ENCODE peak calls at places on chromosomes 13 and 19, in ten cellular contexts. K is brain microvascular endothelial cell; X is WERI-Rb-1; Z is breast epithelium; C is esophagus squamous epithelium; S is HCT116; I is AG04450; V is right cardiac atrium; N is heart right ventricle; L is CD4-positive, alpha-beta T cell. G is an unnamed sample. For H3K27me3, the result is how much of the 10 kb centered on the place peaks cover.

GRCh38 chr19:6018786-6019185 is 40.8 kb upstream of the RANBP3 start:
- DNase-seq in N (no peak), K (no peak), L (no peak), X (peak), C (no peak), Z (no peak), S (no peak), I (no peak), V (no peak), G (peak)

GRCh38 chr13:20140487-20140886 is 20.4 kb downstream of the GJA3 start:
- DNase-seq in S (no peak), K (no peak), L (no peak), N (no peak), C (no peak), V (no peak), X (no peak), Z (no peak), I (no peak), G (no peak)

GRCh38 chr13:58056411-58056810 is 424.9 kb downstream of the PCDH17 start:
- DNase-seq in N (no peak), Z (no peak), I (no peak), X (no peak), L (no peak), S (no peak), V (no peak), C (no peak), K (no peak), G (no peak)

GRCh38 chr13:25906211-25906661 is 145.6 kb downstream of the SHISA2 start:
- DNase-seq in L (no peak), Z (no peak), X (no peak), I (no peak), C (no peak), V (no peak), S (no peak), K (no peak), N (no peak), G (no peak)

GRCh38 chr13:40402931-40403412 is 263.5 kb downstream of the FOXO1 start:
- DNase-seq in S (no peak), I (no peak), N (no peak), X (no peak), K (peak), L (no peak), C (no peak), Z (no peak), V (no peak), G (no peak)

GRCh38 chr19:2176336-2176994 is 12.7 kb downstream of the DOT1L start:
- DNase-seq in C (no peak), V (no peak), N (no peak), X (no peak), S (no peak), K (no peak), L (no peak), I (no peak), Z (no peak), G (no peak)

GRCh38 chr19:4108767-4109625 is 14.9 kb downstream of the MAP2K2 start:
- DNase-seq in L (peak), S (no peak), N (no peak), V (peak), C (no peak), X (no peak), K (no peak), Z (no peak), I (no peak), G (peak)

GRCh38 chr13:20105161-20105689 is 55.6 kb downstream of the GJA3 start:
- DNase-seq in C (no peak), N (no peak), Z (no peak), V (no peak), X (no peak), K (no peak), I (no peak), S (no peak), L (no peak), G (no peak)

GRCh38 chr13:113404723-113405471 is 41.0 kb upstream of the GRTP1 start:
- DNase-seq in N (no peak), S (no peak), I (no peak), X (peak), C (no peak), V (peak), K (no peak), Z (no peak), L (no peak), G (no peak)

GRCh38 chr19:50720181-50720920 is 749 bp upstream of the SHANK1 start:
- DNase-seq in K (no peak), L (no peak), V (no peak), N (no peak), C (no peak), X (no peak), I (no peak), Z (no peak), S (no peak), G (no peak)

GRCh38 chr13:80131204-80131603 is 209.7 kb downstream of the SPRY2 start:
- DNase-seq in K (peak), L (no peak), N (peak), Z (peak), V (peak), C (no peak), S (no peak), X (peak), I (no peak), G (no peak)

GRCh38 chr13:69178000-69178399 is 929.6 kb upstream of the ATXN8OS start:
- DNase-seq in K (no peak), Z (no peak), I (no peak), V (no peak), S (no peak), N (no peak), X (no peak), C (no peak), L (no peak), G (no peak)

GRCh38 chr19:48554385-48555091 is 2.6 kb downstream of the SULT2B1 start:
- DNase-seq in L (no peak), K (no peak), I (no peak), S (no peak), V (no peak), C (no peak), N (no peak), Z (no peak), X (peak), G (no peak)

GRCh38 chr13:112193463-112194166 is 126.7 kb downstream of the SOX1 start:
- DNase-seq in X (no peak), V (no peak), Z (no peak), K (no peak), N (no peak), S (no peak), L (no peak), I (no peak), C (no peak), G (no peak)

GRCh38 chr19:2394054-2394668 is 33.2 kb downstream of the TIMM13 start:
- DNase-seq in S (no peak), K (no peak), C (no peak), Z (no peak), L (peak), I (no peak), X (no peak), V (peak), N (no peak), G (no peak)

GRCh38 chr13:30759748-30760147 is 24.4 kb downstream of the ALOX5AP start:
- DNase-seq in Z (no peak), X (no peak), K (peak), I (no peak), V (no peak), C (no peak), L (no peak), N (no peak), S (no peak), G (no peak)

GRCh38 chr13:45194081-45194939 is 6.5 kb downstream of the KCTD4 start:
- DNase-seq in N (peak), I (no peak), Z (peak), C (no peak), K (peak), S (no peak), V (peak), X (peak), L (no peak), G (no peak)

GRCh38 chr19:42532881-42533280 is 4.6 kb upstream of the CEACAM1 start:
- DNase-seq in L (no peak), X (no peak), C (no peak), S (no peak), K (no peak), I (no peak), N (no peak), V (no peak), Z (no peak), G (no peak)

GRCh38 chr13:66689037-66689619 is 541.0 kb downstream of the PCDH9 start:
- DNase-seq in N (no peak), I (no peak), Z (no peak), X (no peak), C (no peak), S (no peak), V (no peak), K (no peak), L (no peak), G (no peak)

GRCh38 chr19:16200038-16200775 is 2.5 kb downstream of the AP1M1 start:
- DNase-seq in N (no peak), K (no peak), V (no peak), C (no peak), L (no peak), I (no peak), Z (no peak), S (no peak), X (no peak), G (no peak)

GRCh38 chr13:79492313-79492798 is 11.4 kb downstream of the NDFIP2 start:
- DNase-seq in Z (no peak), N (no peak), I (no peak), S (no peak), K (peak), X (no peak), C (no peak), L (no peak), V (no peak), G (no peak)

GRCh38 chr19:34976611-34977010 is 12.6 kb upstream of the ZNF792 start:
- DNase-seq in K (no peak), N (no peak), X (no peak), I (no peak), C (no peak), L (no peak), Z (no peak), V (no peak), S (no peak), G (no peak)

GRCh38 chr19:35673121-35673804 is 6.9 kb downstream of the UPK1A start:
- DNase-seq in N (no peak), K (peak), X (no peak), C (no peak), V (peak), L (peak), Z (no peak), I (no peak), S (peak), G (peak)

GRCh38 chr19:40936755-40937154 is 54.3 kb upstream of the CYP2B6 start:
- DNase-seq in X (no peak), L (no peak), C (no peak), N (no peak), V (no peak), Z (no peak), S (no peak), K (no peak), I (no peak), G (no peak)
- H3K27me3 ChIP-seq in X (under half), L (under half), C (under half), N (under half), V (under half), Z (under half), S (half or more), K (under half), I (under half), G (under half)

GRCh38 chr19:30227071-30227621 is 145.0 kb upstream of the ZNF536 start:
- DNase-seq in X (no peak), L (no peak), I (no peak), S (no peak), V (no peak), K (no peak), Z (no peak), N (no peak), C (no peak), G (no peak)
- H3K27me3 ChIP-seq in X (under half), L (half or more), I (half or more), S (under half), V (under half), K (half or more), Z (under half), N (half or more), C (half or more), G (under half)

GRCh38 chr19:38228491-38229439 is 4.7 kb upstream of the DPF1 start:
- DNase-seq in C (no peak), X (peak), S (no peak), V (no peak), Z (no peak), L (no peak), K (no peak), N (no peak), I (no peak), G (no peak)
- H3K27me3 ChIP-seq in C (half or more), X (under half), S (under half), V (under half), Z (under half), L (half or more), K (under half), N (half or more), I (under half), G (under half)

DNA sequence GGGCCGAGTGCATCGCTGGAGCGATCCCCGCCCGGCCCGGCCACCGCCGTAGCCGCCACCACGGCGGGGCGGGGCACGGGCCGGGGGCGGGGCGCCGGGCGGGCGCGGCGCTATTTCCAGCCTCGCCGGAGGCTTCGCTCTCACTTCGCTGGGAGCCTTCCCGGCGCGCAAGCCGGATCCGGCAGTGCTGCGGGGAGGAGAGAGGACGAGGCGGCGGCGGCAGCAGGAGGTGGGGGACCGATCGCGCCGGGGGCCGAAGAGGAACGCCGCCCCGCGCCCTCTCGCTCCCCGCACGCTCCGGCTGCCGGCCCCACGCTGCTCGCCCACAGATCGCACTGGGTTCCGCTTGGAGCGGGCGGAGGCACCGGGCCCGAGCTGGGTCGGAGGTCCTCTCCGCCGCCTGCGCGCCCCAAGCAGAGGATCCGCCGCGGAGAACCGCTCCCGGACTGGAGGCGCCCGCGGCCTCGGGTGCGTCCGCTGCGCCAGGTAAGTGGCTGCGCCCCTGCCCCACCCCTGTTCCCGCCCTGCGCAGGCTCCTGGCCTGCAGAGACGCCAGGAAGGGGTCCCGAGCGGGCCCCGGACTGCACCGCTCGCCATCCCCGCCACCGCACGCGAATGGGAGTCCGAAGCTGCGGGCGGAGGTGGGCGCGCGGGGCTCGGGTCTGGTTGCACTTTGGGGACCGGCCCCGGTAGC is at the start of gene CHST8:
- DNase-seq in C (no peak), I (no peak), Z (no peak), L (no peak), X (peak), S (no peak), N (peak), K (no peak), V (peak), G (no peak)
- H3K27me3 ChIP-seq in C (half or more), I (under half), Z (under half), L (under half), X (under half), S (under half), N (half or more), K (half or more), V (under half), G (under half)

DNA sequence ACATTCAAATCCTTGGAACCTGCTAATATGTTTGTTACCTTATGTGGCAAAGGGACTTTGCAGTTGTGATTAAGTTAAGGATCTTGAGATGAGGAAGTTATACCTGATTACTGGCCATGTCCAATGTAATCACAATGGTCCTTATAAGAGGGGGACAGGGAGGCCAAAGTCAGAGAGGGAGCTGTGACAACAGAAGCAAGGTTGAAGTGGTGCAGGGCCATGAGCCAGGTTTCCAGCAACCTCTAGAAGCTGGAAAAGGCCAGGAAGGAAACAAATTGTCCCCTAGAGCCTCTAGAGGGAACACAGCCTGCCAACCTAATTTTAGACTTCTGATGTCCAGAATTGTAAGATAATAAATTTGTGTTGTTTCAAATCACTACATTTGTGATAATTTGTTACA is 334.7 kb upstream of the DACH1 start:
- DNase-seq in K (no peak), S (no peak), V (no peak), C (no peak), N (no peak), X (no peak), Z (no peak), L (no peak), I (no peak), G (no peak)
- H3K27me3 ChIP-seq in K (under half), S (under half), V (under half), C (under half), N (under half), X (under half), Z (under half), L (under half), I (under half), G (under half)

GRCh38 chr19:39130337-39131254 is 5.0 kb downstream of the PAK4 start:
- DNase-seq in V (no peak), X (no peak), K (no peak), N (peak), I (no peak), L (no peak), C (no peak), S (no peak), Z (no peak), G (no peak)
- H3K27me3 ChIP-seq in V (under half), X (under half), K (under half), N (under half), I (under half), L (under half), C (under half), S (under half), Z (under half), G (under half)

GRCh38 chr19:18279516-18280246 is 1.7 kb downstream of the JUND start:
- DNase-seq in Z (peak), N (peak), V (peak), X (peak), C (peak), K (peak), I (peak), L (peak), S (peak), G (peak)
- H3K27me3 ChIP-seq in Z (under half), N (under half), V (under half), X (under half), C (under half), K (under half), I (under half), L (under half), S (under half), G (under half)

G was measured in CD4-positive, CD25-positive, alpha-beta regulatory T cell.